ENCODE peak calls at places on chromosomes 16 and 17, in four cellular contexts. V, C, R and K are unnamed samples. For H3K4me1 and H3K27me3, the result is how much of the 10 kb centered on the place peaks cover.

GRCh38 chr16:28537076-28537475 is 1.7 kb downstream of the NUPR1 start:
- DNase-seq in V (no peak), C (no peak), R (no peak), K (peak)

GRCh38 chr17:10875411-10875810 is 37.5 kb upstream of the PIRT start:
- DNase-seq in V (peak), C (peak), R (no peak), K (no peak)

GRCh38 chr16:24645739-24646645 is 83.5 kb upstream of the TNRC6A start:
- DNase-seq in V (no peak), C (peak), R (no peak), K (peak)

GRCh38 chr17:28071891-28072606 is 29.6 kb downstream of the NLK start:
- DNase-seq in V (no peak), C (no peak), R (no peak), K (no peak)

GRCh38 chr17:13283606-13284005 is 265.8 kb upstream of the ELAC2 start:
- DNase-seq in V (peak), C (no peak), R (no peak), K (no peak)

GRCh38 chr17:58049533-58049932 is 33.7 kb upstream of the DYNLL2 start:
- DNase-seq in V (no peak), C (no peak), R (no peak), K (no peak)

GRCh38 chr16:24683250-24683649 is 46.2 kb upstream of the TNRC6A start:
- DNase-seq in V (no peak), C (no peak), R (no peak), K (no peak)

GRCh38 chr17:78723001-78723796 is 58.9 kb downstream of the CYTH1 start:
- DNase-seq in V (peak), C (peak), R (no peak), K (no peak)

GRCh38 chr16:4803479-4804243 is 1.2 kb upstream of the ROGDI start:
- DNase-seq in V (no peak), C (peak), R (no peak), K (peak)

GRCh38 chr17:21211825-21212479 is 2.0 kb downstream of the TMEM11 start:
- DNase-seq in V (no peak), C (peak), R (no peak), K (no peak)

GRCh38 chr17:67359960-67360817 is 6.2 kb downstream of the PSMD12 start:
- DNase-seq in V (peak), C (peak), R (peak), K (peak)

GRCh38 chr17:44917456-44917855 is 2.2 kb upstream of the GFAP start:
- DNase-seq in V (no peak), C (no peak), R (no peak), K (peak)

GRCh38 chr16:24013733-24014645 is 178.2 kb downstream of the PRKCB start:
- DNase-seq in V (no peak), C (no peak), R (peak), K (no peak)

GRCh38 chr17:64496348-64496785 is 487 bp downstream of the POLG2 start:
- DNase-seq in V (no peak), C (peak), R (no peak), K (peak)

GRCh38 chr17:76121932-76122383 is 18.4 kb upstream of the EXOC7 start:
- DNase-seq in V (no peak), C (peak), R (no peak), K (peak)
- H3K4me1 ChIP-seq in V (under half), C (under half), R (under half), K (under half)

GRCh38 chr16:78750611-78751010 is 651.2 kb downstream of the WWOX start:
- DNase-seq in V (no peak), C (no peak), R (no peak), K (no peak)
- H3K27me3 ChIP-seq in V (under half), C (under half), R (under half), K (under half)

GRCh38 chr17:50274142-50274944 is at the start of gene TMEM92:
- DNase-seq in V (peak), C (peak), R (no peak), K (peak)

GRCh38 chr17:50273654-50274040 is 619 bp upstream of the TMEM92 start:
- DNase-seq in V (peak), C (no peak), R (no peak), K (no peak)

GRCh38 chr17:50274945-50275221 is 617 bp downstream of the TMEM92 start:
- DNase-seq in V (no peak), C (no peak), R (no peak), K (peak)

GRCh38 chr17:50276588-50277356 is 2.5 kb downstream of the TMEM92 start:
- DNase-seq in V (peak), C (no peak), R (no peak), K (peak)

DNA sequence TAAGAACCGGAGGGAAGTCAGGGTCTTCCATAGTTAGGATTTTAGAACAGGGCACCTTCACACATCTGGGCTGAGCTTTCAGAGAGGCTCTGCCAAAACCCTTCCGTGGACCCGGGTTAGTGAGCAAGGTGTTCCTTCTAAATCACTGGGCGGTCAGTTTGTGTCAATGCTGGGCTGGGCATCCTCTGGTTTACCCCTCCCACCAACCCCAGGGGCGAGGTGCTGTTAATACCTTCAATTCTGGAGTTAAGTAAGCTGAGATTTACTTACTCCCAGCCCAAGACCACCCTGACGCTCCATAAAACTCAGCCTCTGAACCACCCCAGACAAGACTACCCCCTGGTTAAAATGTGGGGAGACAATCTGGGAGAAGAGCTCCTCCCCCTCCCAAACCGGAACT is 1.0 kb downstream of the TMEM92 start:
- DNase-seq in V (peak), C (no peak), R (no peak), K (no peak)
- H3K4me1 ChIP-seq in V (under half), C (half or more), R (under half), K (under half)

DNA sequence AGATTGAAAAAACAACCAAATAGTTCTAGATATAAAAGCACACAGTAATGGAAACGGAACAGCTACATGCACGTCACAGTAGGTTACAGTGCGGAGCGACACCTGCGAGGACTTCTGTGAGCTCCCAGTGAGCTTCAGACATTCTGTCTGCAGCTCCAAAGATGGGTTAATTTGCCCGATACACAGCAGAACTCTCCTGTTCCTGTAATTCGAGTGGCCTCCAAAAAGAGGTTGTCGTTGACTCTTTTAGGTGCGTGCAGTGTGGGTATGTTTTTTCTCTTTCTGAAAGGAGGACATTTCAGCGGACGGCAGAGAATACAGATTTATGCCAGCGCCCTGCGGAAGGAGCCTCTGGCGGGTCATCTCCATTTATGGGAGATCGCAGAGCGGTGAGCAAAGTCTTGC is 2.9 kb downstream of the OR1F1 start:
- DNase-seq in V (no peak), C (no peak), R (no peak), K (no peak)
- H3K27me3 ChIP-seq in V (under half), C (under half), R (half or more), K (under half)

GRCh38 chr17:76695059-76695892 is 15.5 kb downstream of the MXRA7 start:
- DNase-seq in V (peak), C (peak), R (no peak), K (no peak)

GRCh38 chr17:76696763-76697701 is 13.7 kb downstream of the MXRA7 start:
- DNase-seq in V (peak), C (peak), R (no peak), K (peak)

GRCh38 chr17:76700627-76701470 is 9.9 kb downstream of the MXRA7 start:
- DNase-seq in V (peak), C (peak), R (peak), K (peak)

GRCh38 chr17:76700290-76700626 is 10.5 kb downstream of the MXRA7 start:
- DNase-seq in V (no peak), C (peak), R (no peak), K (no peak)

DNA sequence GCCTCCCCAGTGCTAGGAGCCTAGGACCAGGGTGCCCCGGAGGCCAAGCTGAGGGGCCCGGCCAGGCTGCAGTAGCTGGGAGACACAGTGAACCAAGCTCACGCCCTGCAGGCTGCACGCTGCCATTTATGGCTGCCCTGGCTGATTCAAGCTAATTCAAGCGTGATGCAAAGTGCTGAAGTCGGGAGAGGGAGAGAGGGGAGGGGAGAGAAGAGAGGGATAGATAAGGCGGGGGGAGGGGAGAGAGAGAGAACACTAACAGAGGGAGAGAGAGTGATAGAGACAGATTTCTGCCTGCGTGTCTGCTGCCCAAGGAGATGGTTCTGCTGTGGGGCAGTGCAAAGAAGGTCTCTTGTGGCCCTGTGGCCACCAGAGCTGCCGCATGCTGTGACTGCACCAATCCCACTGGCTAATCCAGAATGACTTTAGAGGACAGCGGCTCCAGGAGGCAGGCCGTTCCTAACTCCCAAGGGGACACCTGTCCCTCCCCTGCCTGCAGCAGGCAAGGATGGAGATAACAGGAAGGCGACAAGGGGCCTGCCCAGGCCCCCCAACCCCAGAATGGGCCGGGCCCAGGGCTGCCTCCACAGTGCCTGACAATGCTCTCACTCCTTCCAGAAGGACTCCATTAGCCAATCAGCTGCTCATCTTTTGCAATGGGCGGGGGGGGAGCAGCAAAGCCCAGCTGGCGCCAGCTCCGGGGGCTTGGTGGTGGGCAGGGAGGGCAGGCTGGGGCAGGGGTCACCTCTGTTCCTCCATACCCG is 12.9 kb downstream of the MXRA7 start:
- DNase-seq in V (peak), C (peak), R (no peak), K (peak)
- H3K4me1 ChIP-seq in V (under half), C (half or more), R (under half), K (half or more)

GRCh38 chr17:47778184-47778635 is 43.4 kb downstream of the OSBPL7 start:
- DNase-seq in V (no peak), C (peak), R (no peak), K (no peak)
- H3K27me3 ChIP-seq in V (half or more), C (half or more), R (under half), K (half or more)

DNA sequence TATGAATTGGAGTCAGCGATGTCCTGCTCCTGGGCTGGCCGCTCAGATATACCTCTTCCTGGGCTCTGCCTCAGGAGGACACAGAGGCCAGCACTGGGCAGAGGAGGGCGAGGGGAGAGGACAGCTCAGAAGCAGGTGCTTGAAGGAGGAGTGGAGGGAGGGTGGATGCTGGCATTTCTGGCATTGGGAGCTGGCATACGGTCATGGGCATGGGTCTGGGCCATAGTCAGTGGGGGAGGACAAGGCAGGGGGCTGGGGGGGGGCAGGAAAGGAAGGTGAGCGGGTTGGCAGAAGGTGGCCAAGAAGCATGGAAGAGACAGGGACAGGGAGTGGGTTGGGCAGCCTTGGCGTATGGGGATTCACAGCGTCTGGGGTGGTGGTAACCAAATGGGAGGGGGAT is 16.7 kb upstream of the RAP1GAP2 start:
- DNase-seq in V (no peak), C (no peak), R (no peak), K (peak)
- H3K4me1 ChIP-seq in V (under half), C (under half), R (under half), K (under half)

DNA sequence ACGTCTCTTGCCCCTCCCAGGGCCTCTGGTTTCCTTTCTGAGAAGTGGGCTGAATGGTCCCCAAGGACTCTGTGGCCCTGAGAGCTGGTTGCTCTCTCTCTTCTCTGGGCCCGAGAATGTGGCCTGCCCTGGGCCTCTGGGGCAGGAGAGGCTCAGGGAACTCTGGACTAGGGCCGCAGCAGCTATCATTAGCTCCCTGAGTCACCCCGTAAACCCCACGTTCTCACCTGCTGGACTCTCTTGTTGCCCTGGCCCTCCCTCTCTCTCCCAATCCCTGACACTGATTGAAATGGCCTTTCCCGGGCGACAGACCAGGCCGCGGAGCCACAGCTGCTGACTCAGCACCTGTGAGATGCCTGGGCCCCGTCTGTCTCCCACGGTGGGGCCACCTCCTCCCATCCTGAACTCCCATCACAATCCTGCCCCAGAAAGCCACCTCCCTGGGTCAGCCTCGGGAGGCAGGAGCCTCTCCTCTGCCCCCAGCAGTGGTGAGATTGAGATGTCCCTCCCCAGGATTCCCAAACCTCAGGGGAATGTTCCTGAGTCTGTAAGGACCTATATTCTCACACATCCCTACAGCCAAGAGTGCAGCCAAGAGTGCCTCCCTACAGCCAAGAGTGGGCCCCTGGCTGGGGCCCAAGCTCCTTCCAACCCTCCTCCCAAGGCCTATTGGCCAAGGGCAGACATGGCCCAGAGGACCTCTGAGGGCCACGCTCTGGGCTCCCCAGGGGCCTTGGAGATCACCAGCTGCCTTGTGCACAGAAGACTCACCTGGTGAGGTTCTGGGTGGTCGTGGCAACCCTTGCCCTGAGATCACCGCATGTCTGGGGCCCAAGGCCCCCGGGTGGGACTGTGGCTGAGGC is 476 bp downstream of the TRPV3 start:
- DNase-seq in V (peak), C (no peak), R (no peak), K (peak)
- H3K27me3 ChIP-seq in V (under half), C (under half), R (under half), K (under half)

GRCh38 chr17:38751803-38752118 is 780 bp upstream of the PSMB3 start:
- DNase-seq in V (peak), C (peak), R (peak), K (peak)
- H3K4me1 ChIP-seq in V (under half), C (under half), R (half or more), K (under half)